ENCODE peak calls at places on chromosomes 3 and 15, in nine cellular contexts. S is AG10803; R is lower lobe of right lung; N is lower leg skin; W is B cell; D is CD4-positive, alpha-beta T cell; V is GM20000; O is bronchial epithelial cell; P is upper lobe of left lung. K is an unnamed sample.

GRCh38 chr3:67901681-67902080 is 247.3 kb upstream of the SUCLG2 start:
- DNase-seq in S (no peak), N (no peak), W (no peak), R (no peak), D (no peak), V (no peak), P (no peak), O (no peak), K (no peak)

GRCh38 chr3:10808974-10809373 is 7.1 kb upstream of the SLC6A11 start:
- DNase-seq in R (no peak), V (no peak), P (no peak), D (no peak), O (no peak), N (no peak), W (no peak), S (no peak), K (no peak)

GRCh38 chr3:194522579-194523046 is 35.8 kb upstream of the ATP13A3 start:
- DNase-seq in P (no peak), R (no peak), S (no peak), O (peak; percentile 80), N (no peak), V (no peak), D (no peak), W (no peak), K (no peak)

GRCh38 chr15:48221885-48222284 is 15.8 kb downstream of the SLC12A1 start:
- DNase-seq in V (no peak), S (peak; percentile 15), D (no peak), P (no peak), R (no peak), W (no peak), O (no peak), N (no peak), K (peak; percentile 15)

GRCh38 chr3:150235799-150236198 is 172.3 kb upstream of the TSC22D2 start:
- DNase-seq in R (no peak), D (no peak), S (peak; percentile 97), V (no peak), W (no peak), O (peak; percentile 17), P (no peak), N (no peak), K (peak; percentile 88)

GRCh38 chr15:73756947-73757513 is 3.9 kb upstream of the INSYN1 start:
- DNase-seq in D (no peak), N (no peak), V (no peak), S (no peak), R (no peak), P (no peak), O (no peak), W (no peak), K (no peak)

GRCh38 chr3:49723301-49723630 is 485 bp downstream of the GMPPB start:
- DNase-seq in W (peak; percentile 74), R (peak; percentile 84), V (peak; percentile 70), N (peak; percentile 93), O (peak; percentile 55), S (peak; percentile 30), P (peak; percentile 89), D (peak; percentile 65), K (peak; percentile 36)

GRCh38 chr3:159978353-159978752 is 10.3 kb upstream of the IL12A start:
- DNase-seq in V (no peak), W (no peak), R (no peak), P (no peak), N (no peak), O (no peak), S (no peak), D (no peak), K (no peak)

GRCh38 chr15:62307551-62307950 is 142.5 kb upstream of the C2CD4B start:
- DNase-seq in S (peak; percentile 79), N (no peak), D (no peak), O (peak; percentile 91), R (no peak), W (no peak), P (no peak), V (no peak), K (peak; percentile 78)

GRCh38 chr3:47452460-47453215 is 23.1 kb downstream of the SCAP start:
- DNase-seq in D (no peak), R (no peak), W (no peak), P (no peak), V (no peak), N (peak; percentile 57), O (no peak), S (no peak), K (no peak)

GRCh38 chr3:72232777-72233176 is 447.8 kb upstream of the PROK2 start:
- DNase-seq in V (no peak), W (no peak), S (no peak), O (no peak), R (no peak), P (no peak), D (no peak), N (no peak), K (no peak)

GRCh38 chr15:60787737-60788513 is 309.0 kb upstream of the ICE2 start:
- DNase-seq in W (no peak), P (no peak), R (no peak), V (no peak), D (peak; percentile 52), S (no peak), N (no peak), O (no peak), K (no peak)

GRCh38 chr15:60479711-60480110 is 769 bp upstream of the ICE2 start:
- DNase-seq in S (no peak), V (peak; percentile 11), O (no peak), N (no peak), P (no peak), R (no peak), W (no peak), D (no peak), K (no peak)

GRCh38 chr15:28243399-28243798 is 78.6 kb downstream of the HERC2 start:
- DNase-seq in P (no peak), S (no peak), W (no peak), V (no peak), O (no peak), D (no peak), N (no peak), R (no peak), K (no peak)

GRCh38 chr15:74725241-74725774 is at the start of gene CYP1A1:
- DNase-seq in P (peak; percentile 60), S (no peak), D (peak; percentile 41), W (peak; percentile 20), N (no peak), V (no peak), R (peak; percentile 67), O (peak; percentile 18), K (no peak)

GRCh38 chr3:49007771-49008528 is 759 bp downstream of the WDR6 start:
- DNase-seq in D (peak; percentile 90), V (peak; percentile 87), W (peak; percentile 90), S (peak; percentile 91), R (peak; percentile 92), P (peak; percentile 96), N (peak; percentile 98), O (peak; percentile 52), K (peak; percentile 78)

GRCh38 chr3:43185656-43186375 is 79.9 kb upstream of the POMGNT2 start:
- DNase-seq in D (no peak), P (no peak), O (no peak), W (no peak), N (no peak), S (peak; percentile 63), R (no peak), V (no peak), K (peak; percentile 90)

GRCh38 chr3:78633626-78634025 is 1134.2 kb downstream of the ROBO1 start:
- DNase-seq in S (peak; percentile 31), N (no peak), V (no peak), P (no peak), D (no peak), R (no peak), O (peak; percentile 74), W (no peak), K (no peak)

GRCh38 chr3:151171145-151171544 is 31.9 kb downstream of the GPR171 start:
- DNase-seq in P (peak; percentile 35), V (peak; percentile 15), S (no peak), W (peak; percentile 22), O (no peak), N (no peak), D (no peak), R (no peak), K (no peak)

GRCh38 chr3:159322322-159322939 is 520.6 kb downstream of the MFSD1 start:
- DNase-seq in P (peak; percentile 32), W (peak; percentile 5), O (no peak), D (no peak), R (peak; percentile 48), S (peak; percentile 20), V (peak; percentile 39), N (no peak), K (no peak)

GRCh38 chr15:88586401-88587162 is 34.6 kb upstream of the AEN start:
- DNase-seq in V (no peak), P (no peak), N (no peak), D (no peak), O (peak; percentile 69), S (no peak), W (no peak), R (no peak), K (peak; percentile 42)

GRCh38 chr3:30779686-30780287 is 114.7 kb downstream of the GADL1 start:
- DNase-seq in W (no peak), N (no peak), S (peak; percentile 9), R (no peak), D (no peak), V (peak; percentile 19), O (peak; percentile 28), P (no peak), K (peak; percentile 33)
- TF ChIP-seq CTCF in W (no peak), N (no peak), S (peak; percentile 53), R (peak; percentile 38), D (no peak), V (no peak), O (peak; percentile 39), P (no peak), K (peak; percentile 75)

GRCh38 chr15:40274350-40275274 is 8.3 kb downstream of the ANKRD63 start:
- DNase-seq in R (peak; percentile 85), D (peak; percentile 91), N (peak; percentile 94), V (peak; percentile 89), P (peak; percentile 86), W (peak; percentile 92), O (peak; percentile 53), S (peak; percentile 80), K (peak; percentile 56)
- TF ChIP-seq CTCF in R (peak; percentile 100), D (peak; percentile 100), N (no peak), V (peak; percentile 100), P (peak; percentile 99), W (peak; percentile 100), O (peak; percentile 100), S (peak; percentile 100), K (peak; percentile 100)

GRCh38 chr3:133168025-133168401 is 129.8 kb downstream of the TMEM108 start:
- DNase-seq in P (no peak), D (no peak), S (no peak), W (no peak), V (no peak), R (no peak), O (no peak), N (no peak), K (no peak)
- TF ChIP-seq CTCF in P (no peak), D (no peak), S (no peak), W (no peak), V (no peak), R (no peak), O (no peak), N (no peak), K (peak; percentile 36)

DNA sequence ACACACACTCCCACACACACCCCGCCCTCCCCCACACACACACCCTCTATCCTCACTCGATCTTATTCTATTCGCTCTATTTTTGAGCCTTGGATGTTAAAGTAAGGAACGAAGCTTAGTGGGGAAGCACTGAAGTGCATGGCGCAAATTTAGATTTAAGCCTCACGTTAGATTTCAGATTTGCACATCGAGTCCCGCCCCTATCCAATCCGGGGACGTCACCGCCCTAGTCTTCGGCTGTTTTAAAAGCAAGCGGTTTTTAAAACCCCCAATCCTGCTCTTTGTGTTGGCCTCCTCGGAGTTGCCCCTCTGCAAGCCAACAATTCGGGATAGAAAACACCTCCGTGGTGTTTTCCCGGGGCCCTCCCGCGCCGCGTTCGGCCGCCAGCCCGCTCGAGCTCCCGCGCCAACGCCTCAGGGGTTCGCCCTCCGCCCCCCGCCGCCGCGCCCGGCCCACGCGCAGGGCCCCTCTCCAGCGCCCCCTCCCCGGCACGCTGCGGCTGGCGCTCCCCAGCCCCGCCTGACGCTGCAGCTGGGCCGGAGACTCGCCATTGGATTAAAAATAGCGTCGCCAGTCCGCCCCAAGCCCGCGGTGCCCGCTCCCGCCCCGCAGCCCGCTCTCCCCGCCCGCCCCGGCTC is at the start of gene USP13:
- DNase-seq in P (peak; percentile 58), N (peak; percentile 90), V (peak; percentile 86), D (peak; percentile 61), S (peak; percentile 74), R (peak; percentile 75), O (peak; percentile 45), W (peak; percentile 75), K (peak; percentile 77)
- TF ChIP-seq CTCF in P (peak; percentile 8), N (no peak), V (no peak), D (no peak), S (no peak), R (no peak), O (no peak), W (no peak), K (peak; percentile 3)

K was measured in HFFc6.